ENCODE peak calls at places on chromosomes 7 and 10, in eight cellular contexts. L, U, N, F, E, P, H and O are unnamed samples. For H3K9me2 and H3K27me3, the result is how much of the 10 kb centered on the place peaks cover.

GRCh38 chr10:24849051-24849450 is 103.4 kb downstream of the PRTFDC1 start:
- DNase-seq in F (no peak), E (no peak), U (no peak), P (no peak), N (no peak), L (no peak), H (no peak), O (no peak)

GRCh38 chr10:62735464-62736188 is 68.9 kb upstream of the ADO start:
- DNase-seq in E (peak), N (peak), H (no peak), P (no peak), F (peak), L (peak), U (no peak), O (no peak)

GRCh38 chr10:113524539-113525490 is 28.0 kb upstream of the HABP2 start:
- DNase-seq in L (peak), E (no peak), U (no peak), F (no peak), P (no peak), H (no peak), N (peak), O (peak)

GRCh38 chr10:43255644-43256431 is 11.0 kb downstream of the RASGEF1A start:
- DNase-seq in L (peak), N (peak), P (peak), H (no peak), E (peak), F (peak), U (peak), O (peak)

GRCh38 chr7:101784275-101785127 is 32.9 kb upstream of the CUX1 start:
- DNase-seq in F (no peak), L (no peak), E (no peak), H (no peak), P (no peak), N (peak), U (no peak), O (no peak)

GRCh38 chr7:27156901-27157716 is 634 bp upstream of the HOXA7 start:
- DNase-seq in L (no peak), E (peak), N (peak), P (no peak), F (no peak), H (no peak), U (no peak), O (no peak)

GRCh38 chr7:158375034-158375433 is 212.6 kb downstream of the PTPRN2 start:
- DNase-seq in L (peak), U (no peak), E (no peak), H (no peak), F (no peak), N (no peak), P (no peak), O (no peak)

GRCh38 chr10:96664563-96664962 is 55.8 kb downstream of the PIK3AP1 start:
- DNase-seq in P (no peak), U (no peak), F (no peak), N (no peak), E (no peak), H (peak), L (no peak), O (no peak)

GRCh38 chr10:102509387-102509786 is 5.6 kb downstream of the SUFU start:
- DNase-seq in E (no peak), L (peak), U (no peak), N (peak), P (no peak), H (peak), F (no peak), O (no peak)

GRCh38 chr7:101096331-101096956 is 11.2 kb downstream of the TRIM56 start:
- DNase-seq in E (no peak), P (no peak), H (no peak), N (no peak), U (no peak), F (no peak), L (no peak), O (no peak)

GRCh38 chr7:55194522-55194921 is 170.6 kb upstream of the LANCL2 start:
- DNase-seq in H (no peak), P (no peak), N (no peak), F (no peak), L (no peak), E (no peak), U (no peak), O (no peak)

GRCh38 chr10:101617824-101618568 is 29.9 kb downstream of the DPCD start:
- DNase-seq in E (no peak), U (no peak), F (no peak), N (no peak), L (no peak), H (no peak), P (no peak), O (no peak)

GRCh38 chr7:27110163-27110976 is 7.9 kb upstream of the HOXA2 start:
- DNase-seq in L (peak), U (no peak), E (no peak), F (no peak), H (no peak), N (no peak), P (peak), O (peak)

GRCh38 chr7:23474098-23474828 is 4.0 kb upstream of the IGF2BP3 start:
- DNase-seq in F (peak), L (peak), N (peak), E (peak), U (peak), P (peak), H (peak), O (peak)

GRCh38 chr10:131676971-131677421 is 223.8 kb upstream of the PPP2R2D start:
- DNase-seq in P (peak), L (no peak), E (no peak), H (no peak), F (no peak), U (no peak), N (no peak), O (no peak)

GRCh38 chr7:9488555-9488954 is 1055.1 kb downstream of the NXPH1 start:
- DNase-seq in F (peak), L (peak), U (no peak), P (no peak), N (peak), E (no peak), H (no peak), O (peak)

GRCh38 chr10:62270020-62270419 is 1.4 kb upstream of the RTKN2 start:
- DNase-seq in P (no peak), H (no peak), L (no peak), U (no peak), F (no peak), E (no peak), N (no peak), O (no peak)

GRCh38 chr7:133207687-133208086 is 45.2 kb upstream of the EXOC4 start:
- DNase-seq in P (peak), L (no peak), N (peak), F (peak), E (peak), H (no peak), U (peak), O (peak)

GRCh38 chr10:84407390-84408049 is 79.1 kb downstream of the CCSER2 start:
- DNase-seq in E (no peak), L (no peak), H (peak), P (no peak), U (no peak), N (no peak), F (no peak), O (no peak)

GRCh38 chr7:152848026-152848425 is 88.5 kb downstream of the ACTR3B start:
- DNase-seq in H (no peak), F (no peak), N (no peak), P (no peak), E (no peak), L (no peak), U (no peak), O (no peak)

GRCh38 chr10:110007171-110007700 is 548 bp upstream of the ADD3 start:
- DNase-seq in E (no peak), U (no peak), F (no peak), P (no peak), H (no peak), N (peak), L (no peak), O (no peak)

GRCh38 chr7:112049555-112049954 is 156.6 kb downstream of the DOCK4 start:
- DNase-seq in L (no peak), H (no peak), F (no peak), N (no peak), E (no peak), P (no peak), U (no peak), O (no peak)

GRCh38 chr7:42175834-42176745 is 60.9 kb downstream of the GLI3 start:
- DNase-seq in L (peak), F (no peak), N (peak), P (no peak), H (no peak), U (no peak), E (no peak), O (no peak)

GRCh38 chr10:67222929-67223328 is 297.1 kb downstream of the LRRTM3 start:
- DNase-seq in N (no peak), L (no peak), E (no peak), P (no peak), H (no peak), F (no peak), U (no peak), O (no peak)

GRCh38 chr10:86547291-86547690 is 25.7 kb upstream of the WAPL start:
- DNase-seq in E (no peak), H (no peak), N (no peak), P (no peak), F (no peak), L (no peak), U (no peak), O (no peak)

GRCh38 chr7:18151419-18151818 is 123.8 kb upstream of the PRPS1L1 start:
- DNase-seq in L (peak), P (no peak), H (no peak), F (no peak), N (peak), U (no peak), E (peak), O (no peak)

GRCh38 chr7:149310113-149310836 is 48.3 kb downstream of the ZNF783 start:
- DNase-seq in F (peak), E (peak), L (peak), N (peak), H (peak), U (peak), P (peak), O (peak)

GRCh38 chr10:26739087-26739631 is 41.7 kb downstream of the PDSS1 start:
- DNase-seq in U (no peak), F (peak), P (no peak), L (no peak), H (no peak), N (no peak), E (no peak), O (no peak)

GRCh38 chr7:116543664-116544063 is 18.8 kb downstream of the CAV1 start:
- DNase-seq in F (no peak), N (peak), U (no peak), H (no peak), P (no peak), L (peak), E (no peak), O (no peak)

GRCh38 chr7:123190109-123190831 is 9.5 kb downstream of the SLC13A1 start:
- DNase-seq in U (no peak), E (no peak), N (no peak), L (peak), H (no peak), P (no peak), F (peak), O (no peak)

GRCh38 chr10:69142983-69143382 is 19.0 kb downstream of the VPS26A start:
- DNase-seq in F (no peak), P (no peak), E (no peak), N (no peak), U (no peak), H (no peak), L (no peak), O (peak)

GRCh38 chr10:119542990-119543813 is 683 bp upstream of the RGS10 start:
- DNase-seq in E (peak), H (peak), N (peak), U (no peak), F (peak), L (peak), P (peak), O (peak)

GRCh38 chr7:151088019-151088855 is 2.0 kb downstream of the AGAP3 start:
- DNase-seq in N (peak), L (peak), H (no peak), F (no peak), E (no peak), U (no peak), P (peak), O (no peak)

GRCh38 chr10:119466655-119467054 is 75.9 kb downstream of the RGS10 start:
- DNase-seq in U (no peak), N (no peak), H (peak), E (no peak), L (peak), F (no peak), P (no peak), O (no peak)

GRCh38 chr10:9294865-9295264 is 1240.4 kb downstream of the GATA3 start:
- DNase-seq in L (no peak), P (no peak), N (no peak), H (no peak), E (no peak), F (peak), U (no peak), O (no peak)

DNA sequence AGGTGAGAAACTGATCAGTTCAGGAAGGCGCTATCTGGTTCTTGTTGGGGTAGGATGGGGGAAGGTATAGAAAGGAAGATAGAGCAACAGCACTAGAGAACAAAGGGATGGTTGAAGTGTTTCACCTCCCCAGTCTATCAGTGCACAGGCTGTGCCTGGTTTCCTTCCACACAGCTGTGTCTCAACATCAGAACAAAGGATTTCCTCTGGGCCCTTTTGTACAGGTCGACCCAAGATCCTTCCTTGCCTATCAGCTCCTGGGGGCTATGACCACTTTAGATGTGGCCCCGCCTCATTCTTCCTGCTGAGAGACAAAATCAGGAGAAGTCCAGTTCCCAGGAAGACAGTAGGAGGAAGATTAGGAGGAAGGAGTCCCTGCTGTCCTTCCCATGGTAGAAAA is 65.6 kb downstream of the NAMPT start:
- DNase-seq in U (no peak), F (no peak), P (no peak), H (no peak), N (no peak), L (no peak), E (no peak), O (no peak)
- H3K9me2 ChIP-seq in U (under half), F (under half), P (under half), H (under half), N (under half), L (under half), E (under half), O (under half)

GRCh38 chr10:117133273-117134083 is 4.6 kb downstream of the VAX1 start:
- DNase-seq in H (no peak), E (no peak), U (no peak), F (no peak), L (no peak), N (no peak), P (peak), O (no peak)

GRCh38 chr10:117131390-117132327 is 6.4 kb downstream of the VAX1 start:
- DNase-seq in N (no peak), L (no peak), H (no peak), F (no peak), E (no peak), P (peak), U (no peak), O (peak)

GRCh38 chr10:117134084-117135025 is 3.7 kb downstream of the VAX1 start:
- DNase-seq in U (no peak), H (no peak), L (no peak), N (peak), P (peak), E (no peak), F (no peak), O (peak)

GRCh38 chr10:117130862-117131389 is 7.1 kb downstream of the VAX1 start:
- DNase-seq in N (no peak), E (no peak), H (no peak), U (no peak), F (no peak), L (no peak), P (no peak), O (no peak)

DNA sequence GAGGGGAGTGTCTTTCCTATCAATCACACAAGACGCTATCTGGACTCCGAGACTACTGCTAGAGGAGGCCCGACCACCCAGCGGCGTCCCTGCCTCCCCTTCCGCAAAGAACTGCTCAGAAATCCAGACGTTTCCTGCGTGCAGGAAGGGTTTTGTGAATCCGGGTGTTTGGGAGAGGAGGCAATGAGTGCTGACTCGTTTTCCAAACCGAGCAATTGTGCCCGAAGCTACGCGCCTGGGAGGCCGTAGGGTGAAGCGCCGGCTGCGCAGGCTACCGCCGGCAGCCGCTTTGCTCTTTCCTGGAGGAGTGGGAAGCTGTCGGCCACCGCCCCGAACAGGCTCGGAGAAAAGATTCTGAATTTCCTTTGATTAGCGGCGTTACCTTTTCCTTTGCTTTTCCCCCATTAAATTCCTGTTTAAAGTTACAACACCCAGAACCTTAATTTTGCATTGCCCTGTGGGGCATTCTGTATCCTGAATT is 5.3 kb downstream of the VAX1 start:
- DNase-seq in F (no peak), E (no peak), N (no peak), L (no peak), H (no peak), P (peak), U (no peak), O (no peak)
- H3K27me3 ChIP-seq in F (under half), E (under half), N (half or more), L (under half), H (under half), P (half or more), U (under half), O (half or more)

GRCh38 chr10:100167521-100168312 is 18.1 kb downstream of the ERLIN1 start:
- DNase-seq in L (no peak), N (no peak), U (no peak), H (no peak), E (no peak), P (no peak), F (peak), O (no peak)
- H3K9me2 ChIP-seq in L (under half), N (under half), U (under half), H (under half), E (under half), P (under half), F (under half), O (under half)

GRCh38 chr10:132951926-132952325 is 9.6 kb upstream of the CFAP46 start:
- DNase-seq in N (no peak), L (no peak), H (no peak), F (no peak), E (no peak), P (no peak), U (no peak), O (no peak)
- H3K27me3 ChIP-seq in N (half or more), L (half or more), H (half or more), F (half or more), E (under half), P (under half), U (under half), O (under half)

GRCh38 chr10:79312601-79313187 is 34.6 kb upstream of the PPIF start:
- DNase-seq in L (no peak), H (no peak), N (no peak), U (no peak), E (no peak), P (no peak), F (no peak), O (no peak)

GRCh38 chr10:79313911-79314439 is 33.3 kb upstream of the PPIF start:
- DNase-seq in N (no peak), P (no peak), E (no peak), H (no peak), U (no peak), F (no peak), L (no peak), O (no peak)

GRCh38 chr10:79311581-79312407 is 35.5 kb upstream of the PPIF start:
- DNase-seq in E (no peak), P (no peak), F (no peak), L (no peak), N (no peak), U (no peak), H (no peak), O (no peak)

GRCh38 chr10:79314761-79315601 is 32.3 kb upstream of the PPIF start:
- DNase-seq in N (peak), P (no peak), H (no peak), F (no peak), E (no peak), L (peak), U (no peak), O (no peak)

DNA sequence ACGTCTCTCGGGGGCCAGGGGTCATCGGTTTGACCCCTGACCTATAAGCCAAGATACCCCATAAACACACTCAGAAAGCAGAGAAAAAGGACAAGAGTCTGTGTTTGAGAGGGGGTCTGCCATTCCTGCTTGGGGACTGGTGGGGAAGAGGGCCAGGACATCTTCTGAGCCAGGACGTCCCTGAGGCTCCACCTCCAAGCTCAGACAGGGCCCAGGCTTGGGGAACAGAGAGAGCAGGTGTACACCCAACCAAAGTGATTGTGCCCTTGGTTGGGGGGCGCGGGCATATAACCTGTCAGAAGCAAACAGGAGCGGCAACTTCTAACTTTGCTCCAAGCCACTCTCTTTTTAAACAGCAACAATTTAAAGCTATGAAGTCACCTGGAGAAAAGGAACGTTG is 33.9 kb upstream of the PPIF start:
- DNase-seq in L (no peak), H (no peak), E (no peak), F (no peak), P (no peak), N (no peak), U (no peak), O (no peak)
- H3K9me2 ChIP-seq in L (under half), H (under half), E (under half), F (under half), P (under half), N (under half), U (under half), O (under half)

GRCh38 chr10:14742815-14743214 is 31.9 kb downstream of the FAM107B start:
- DNase-seq in U (no peak), L (no peak), E (peak), H (no peak), N (no peak), F (no peak), P (peak), O (no peak)
- H3K27me3 ChIP-seq in U (under half), L (under half), E (under half), H (under half), N (under half), F (under half), P (under half), O (under half)

GRCh38 chr7:53209129-53209528 is 173.7 kb downstream of the POM121L12 start:
- DNase-seq in F (no peak), L (no peak), H (no peak), P (peak), E (no peak), U (no peak), N (no peak), O (no peak)
- H3K9me2 ChIP-seq in F (under half), L (under half), H (under half), P (under half), E (under half), U (under half), N (under half), O (under half)

GRCh38 chr7:93830141-93830925 is 60.2 kb downstream of the TFPI2 start:
- DNase-seq in L (no peak), U (no peak), F (no peak), N (no peak), H (no peak), P (no peak), E (no peak), O (no peak)
- H3K27me3 ChIP-seq in L (half or more), U (under half), F (under half), N (under half), H (under half), P (under half), E (under half), O (under half)

GRCh38 chr10:2356670-2357069 is 619.3 kb upstream of the ADARB2 start:
- DNase-seq in P (no peak), U (no peak), F (no peak), H (no peak), E (peak), L (no peak), N (no peak), O (no peak)

DNA sequence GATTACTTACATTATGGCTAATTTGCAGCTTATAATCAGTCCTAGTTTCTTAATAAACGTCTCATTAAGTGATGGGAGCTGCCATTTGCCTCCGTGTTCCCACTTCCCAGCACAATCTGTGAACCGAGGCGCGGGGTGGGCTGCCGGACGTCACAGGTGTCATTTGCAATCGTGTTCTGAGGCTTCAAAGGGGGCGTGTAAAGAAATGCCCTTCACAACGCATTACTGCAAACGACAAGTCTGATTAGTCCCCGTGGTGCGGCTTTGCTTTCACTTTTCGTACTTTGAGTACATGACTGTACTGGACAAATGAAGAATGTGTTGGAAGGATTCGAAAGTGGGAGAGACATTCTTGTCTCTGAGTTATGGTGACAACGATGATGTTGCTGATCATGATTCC is 614.2 kb upstream of the ADARB2 start:
- DNase-seq in U (no peak), F (no peak), N (no peak), L (no peak), H (no peak), E (no peak), P (no peak), O (no peak)
- H3K9me2 ChIP-seq in U (under half), F (under half), N (under half), L (under half), H (under half), E (under half), P (under half), O (under half)